ENCODE peak calls at places on chromosome 3, in ten cellular contexts. One of them, this sample, is unnamed.

GRCh38 chr3:28940530-28940929 is 340.3 kb upstream of the RBMS3 start:
- DNase-seq in thyroid gland: no peak
- DNase-seq in psoas muscle: no peak
- DNase-seq in PC-3: no peak
- DNase-seq in GM12864: peak; percentile 45
- DNase-seq in upper lobe of left lung: no peak
- DNase-seq in astrocyte: peak; percentile 98
- DNase-seq in heart left ventricle: no peak
- DNase-seq in glutamatergic neuron: no peak
- DNase-seq in lower leg skin: peak; percentile 17
- DNase-seq in this sample: no peak

GRCh38 chr3:107904536-107905066 is 186.2 kb downstream of the CD47 start:
- DNase-seq in PC-3: no peak
- DNase-seq in psoas muscle: no peak
- DNase-seq in thyroid gland: peak; percentile 35
- DNase-seq in GM12864: no peak
- DNase-seq in upper lobe of left lung: no peak
- DNase-seq in heart left ventricle: no peak
- DNase-seq in lower leg skin: no peak
- DNase-seq in glutamatergic neuron: no peak
- DNase-seq in astrocyte: no peak
- DNase-seq in this sample: no peak

GRCh38 chr3:72018339-72018984 is 233.5 kb upstream of the PROK2 start:
- DNase-seq in heart left ventricle: no peak
- DNase-seq in thyroid gland: no peak
- DNase-seq in psoas muscle: no peak
- DNase-seq in upper lobe of left lung: peak; percentile 16
- DNase-seq in lower leg skin: no peak
- DNase-seq in astrocyte: no peak
- DNase-seq in glutamatergic neuron: no peak
- DNase-seq in PC-3: no peak
- DNase-seq in GM12864: no peak
- DNase-seq in this sample: no peak

GRCh38 chr3:44048196-44048924 is 193.3 kb upstream of the TOPAZ1 start:
- DNase-seq in glutamatergic neuron: no peak
- DNase-seq in psoas muscle: no peak
- DNase-seq in PC-3: peak; percentile 49
- DNase-seq in lower leg skin: no peak
- DNase-seq in heart left ventricle: no peak
- DNase-seq in thyroid gland: peak; percentile 57
- DNase-seq in astrocyte: peak; percentile 58
- DNase-seq in GM12864: no peak
- DNase-seq in upper lobe of left lung: no peak
- DNase-seq in this sample: no peak

GRCh38 chr3:14450506-14450905 is 48.1 kb downstream of the SLC6A6 start:
- DNase-seq in PC-3: no peak
- DNase-seq in thyroid gland: no peak
- DNase-seq in astrocyte: no peak
- DNase-seq in lower leg skin: no peak
- DNase-seq in heart left ventricle: no peak
- DNase-seq in GM12864: no peak
- DNase-seq in glutamatergic neuron: no peak
- DNase-seq in psoas muscle: no peak
- DNase-seq in upper lobe of left lung: no peak
- DNase-seq in this sample: no peak

GRCh38 chr3:41234823-41235722 is 35.8 kb downstream of the CTNNB1 start:
- DNase-seq in glutamatergic neuron: no peak
- DNase-seq in upper lobe of left lung: no peak
- DNase-seq in lower leg skin: no peak
- DNase-seq in psoas muscle: no peak
- DNase-seq in GM12864: no peak
- DNase-seq in astrocyte: peak; percentile 39
- DNase-seq in heart left ventricle: no peak
- DNase-seq in thyroid gland: no peak
- DNase-seq in PC-3: peak; percentile 39
- DNase-seq in this sample: no peak

GRCh38 chr3:110859993-110860392 is 211.6 kb upstream of the NECTIN3 start:
- DNase-seq in psoas muscle: no peak
- DNase-seq in PC-3: peak; percentile 45
- DNase-seq in GM12864: no peak
- DNase-seq in thyroid gland: no peak
- DNase-seq in lower leg skin: no peak
- DNase-seq in upper lobe of left lung: no peak
- DNase-seq in glutamatergic neuron: no peak
- DNase-seq in astrocyte: no peak
- DNase-seq in heart left ventricle: no peak
- DNase-seq in this sample: no peak

GRCh38 chr3:194098036-194098871 is 37.7 kb upstream of the HES1 start:
- DNase-seq in GM12864: no peak
- DNase-seq in lower leg skin: no peak
- DNase-seq in glutamatergic neuron: no peak
- DNase-seq in PC-3: no peak
- DNase-seq in astrocyte: peak; percentile 6
- DNase-seq in thyroid gland: peak; percentile 52
- DNase-seq in heart left ventricle: no peak
- DNase-seq in psoas muscle: no peak
- DNase-seq in upper lobe of left lung: no peak
- DNase-seq in this sample: no peak

GRCh38 chr3:98994128-98994762 is 92.8 kb upstream of the DCBLD2 start:
- DNase-seq in upper lobe of left lung: no peak
- DNase-seq in psoas muscle: no peak
- DNase-seq in GM12864: no peak
- DNase-seq in astrocyte: peak; percentile 58
- DNase-seq in lower leg skin: no peak
- DNase-seq in heart left ventricle: no peak
- DNase-seq in glutamatergic neuron: no peak
- DNase-seq in thyroid gland: no peak
- DNase-seq in PC-3: peak; percentile 84
- DNase-seq in this sample: no peak

GRCh38 chr3:98990657-98991056 is 89.2 kb upstream of the DCBLD2 start:
- DNase-seq in astrocyte: no peak
- DNase-seq in psoas muscle: no peak
- DNase-seq in PC-3: no peak
- DNase-seq in heart left ventricle: no peak
- DNase-seq in GM12864: no peak
- DNase-seq in upper lobe of left lung: no peak
- DNase-seq in glutamatergic neuron: no peak
- DNase-seq in lower leg skin: no peak
- DNase-seq in thyroid gland: no peak
- DNase-seq in this sample: no peak

GRCh38 chr3:98986073-98986472 is 84.6 kb upstream of the DCBLD2 start:
- DNase-seq in upper lobe of left lung: no peak
- DNase-seq in heart left ventricle: no peak
- DNase-seq in GM12864: no peak
- DNase-seq in thyroid gland: no peak
- DNase-seq in glutamatergic neuron: peak; percentile 29
- DNase-seq in PC-3: peak; percentile 53
- DNase-seq in lower leg skin: peak; percentile 20
- DNase-seq in astrocyte: peak; percentile 90
- DNase-seq in psoas muscle: no peak
- DNase-seq in this sample: peak; percentile 9

GRCh38 chr3:98985406-98985805 is 83.9 kb upstream of the DCBLD2 start:
- DNase-seq in thyroid gland: no peak
- DNase-seq in lower leg skin: no peak
- DNase-seq in astrocyte: no peak
- DNase-seq in psoas muscle: no peak
- DNase-seq in glutamatergic neuron: no peak
- DNase-seq in upper lobe of left lung: no peak
- DNase-seq in heart left ventricle: no peak
- DNase-seq in GM12864: no peak
- DNase-seq in PC-3: peak; percentile 56
- DNase-seq in this sample: no peak

GRCh38 chr3:98991393-98991792 is 89.9 kb upstream of the DCBLD2 start:
- DNase-seq in PC-3: no peak
- DNase-seq in glutamatergic neuron: no peak
- DNase-seq in thyroid gland: no peak
- DNase-seq in lower leg skin: no peak
- DNase-seq in psoas muscle: no peak
- DNase-seq in upper lobe of left lung: no peak
- DNase-seq in astrocyte: no peak
- DNase-seq in heart left ventricle: no peak
- DNase-seq in GM12864: no peak
- DNase-seq in this sample: no peak
- TF ChIP-seq CTCF in PC-3: peak; percentile 55
- TF ChIP-seq CTCF in glutamatergic neuron: no peak
- TF ChIP-seq CTCF in thyroid gland: no peak
- TF ChIP-seq CTCF in lower leg skin: no peak
- TF ChIP-seq CTCF in psoas muscle: no peak
- TF ChIP-seq CTCF in upper lobe of left lung: no peak
- TF ChIP-seq CTCF in astrocyte: peak; percentile 18
- TF ChIP-seq CTCF in heart left ventricle: no peak
- TF ChIP-seq CTCF in GM12864: peak; percentile 12
- TF ChIP-seq CTCF in this sample: no peak

DNA sequence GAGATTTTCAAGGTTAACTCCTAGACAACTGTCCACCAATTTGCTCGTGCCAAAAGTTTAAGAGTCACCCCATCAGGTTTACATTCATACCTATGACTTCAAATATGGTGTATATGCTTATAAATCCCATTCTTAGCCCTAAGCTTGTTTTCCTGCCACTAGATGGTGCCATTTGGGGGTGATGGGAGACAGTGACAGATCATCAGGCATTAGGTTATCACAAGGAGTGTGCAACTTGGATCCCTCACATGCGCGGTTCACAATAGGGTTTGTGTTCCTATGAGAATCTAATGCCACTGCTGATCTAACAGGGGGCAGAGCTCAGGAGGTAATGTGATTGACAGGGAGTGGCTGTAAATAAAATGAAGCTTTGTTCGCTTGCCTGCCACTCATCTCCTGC is 182.7 kb downstream of the CNTN6 start:
- DNase-seq in heart left ventricle: no peak
- DNase-seq in lower leg skin: no peak
- DNase-seq in PC-3: no peak
- DNase-seq in thyroid gland: no peak
- DNase-seq in glutamatergic neuron: peak; percentile 27
- DNase-seq in upper lobe of left lung: no peak
- DNase-seq in psoas muscle: no peak
- DNase-seq in astrocyte: no peak
- DNase-seq in GM12864: no peak
- DNase-seq in this sample: no peak
- TF ChIP-seq CTCF in heart left ventricle: no peak
- TF ChIP-seq CTCF in lower leg skin: no peak
- TF ChIP-seq CTCF in PC-3: peak; percentile 25
- TF ChIP-seq CTCF in thyroid gland: no peak
- TF ChIP-seq CTCF in glutamatergic neuron: peak; percentile 34
- TF ChIP-seq CTCF in upper lobe of left lung: no peak
- TF ChIP-seq CTCF in psoas muscle: no peak
- TF ChIP-seq CTCF in astrocyte: peak; percentile 13
- TF ChIP-seq CTCF in GM12864: peak; percentile 23
- TF ChIP-seq CTCF in this sample: peak; percentile 29

DNA sequence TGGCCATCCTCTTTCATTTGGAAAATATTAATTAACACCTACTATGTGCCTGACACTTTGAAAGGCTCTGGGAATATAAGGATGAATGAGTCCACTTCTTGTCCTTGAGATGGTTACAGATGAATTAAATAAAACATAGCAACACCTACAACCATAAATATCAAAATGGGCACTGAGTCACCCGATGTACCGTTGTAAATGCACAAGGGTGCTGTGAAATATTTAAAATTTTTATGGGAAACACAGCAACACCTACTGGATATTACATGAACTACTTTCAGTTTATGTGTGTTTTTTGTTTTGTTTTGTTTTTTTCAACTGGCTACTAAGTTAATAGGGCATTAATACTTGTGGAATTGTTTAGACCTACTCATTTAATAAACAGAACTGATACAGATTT is 239.0 kb upstream of the NAALADL2 start:
- DNase-seq in thyroid gland: no peak
- DNase-seq in lower leg skin: no peak
- DNase-seq in heart left ventricle: no peak
- DNase-seq in PC-3: peak; percentile 61
- DNase-seq in glutamatergic neuron: no peak
- DNase-seq in astrocyte: no peak
- DNase-seq in upper lobe of left lung: no peak
- DNase-seq in GM12864: no peak
- DNase-seq in psoas muscle: no peak
- DNase-seq in this sample: no peak
- TF ChIP-seq CTCF in thyroid gland: no peak
- TF ChIP-seq CTCF in lower leg skin: no peak
- TF ChIP-seq CTCF in heart left ventricle: no peak
- TF ChIP-seq CTCF in PC-3: peak; percentile 69
- TF ChIP-seq CTCF in glutamatergic neuron: peak; percentile 61
- TF ChIP-seq CTCF in astrocyte: peak; percentile 38
- TF ChIP-seq CTCF in upper lobe of left lung: no peak
- TF ChIP-seq CTCF in GM12864: no peak
- TF ChIP-seq CTCF in psoas muscle: no peak
- TF ChIP-seq CTCF in this sample: peak; percentile 39

GRCh38 chr3:4672727-4673126 is 179.6 kb downstream of the ITPR1 start:
- DNase-seq in heart left ventricle: no peak
- DNase-seq in glutamatergic neuron: no peak
- DNase-seq in PC-3: no peak
- DNase-seq in astrocyte: no peak
- DNase-seq in upper lobe of left lung: no peak
- DNase-seq in lower leg skin: no peak
- DNase-seq in thyroid gland: no peak
- DNase-seq in GM12864: no peak
- DNase-seq in psoas muscle: no peak
- DNase-seq in this sample: no peak

GRCh38 chr3:4666078-4666477 is 172.9 kb downstream of the ITPR1 start:
- DNase-seq in astrocyte: no peak
- DNase-seq in glutamatergic neuron: no peak
- DNase-seq in psoas muscle: no peak
- DNase-seq in GM12864: no peak
- DNase-seq in PC-3: no peak
- DNase-seq in upper lobe of left lung: no peak
- DNase-seq in lower leg skin: no peak
- DNase-seq in thyroid gland: no peak
- DNase-seq in heart left ventricle: no peak
- DNase-seq in this sample: no peak

GRCh38 chr3:4665197-4665596 is 172.0 kb downstream of the ITPR1 start:
- DNase-seq in GM12864: no peak
- DNase-seq in heart left ventricle: no peak
- DNase-seq in psoas muscle: no peak
- DNase-seq in lower leg skin: no peak
- DNase-seq in thyroid gland: no peak
- DNase-seq in glutamatergic neuron: no peak
- DNase-seq in upper lobe of left lung: peak; percentile 15
- DNase-seq in astrocyte: no peak
- DNase-seq in PC-3: no peak
- DNase-seq in this sample: no peak

GRCh38 chr3:4674216-4674615 is 181.1 kb downstream of the ITPR1 start:
- DNase-seq in PC-3: no peak
- DNase-seq in thyroid gland: no peak
- DNase-seq in psoas muscle: no peak
- DNase-seq in astrocyte: peak; percentile 84
- DNase-seq in heart left ventricle: no peak
- DNase-seq in lower leg skin: no peak
- DNase-seq in GM12864: no peak
- DNase-seq in glutamatergic neuron: no peak
- DNase-seq in upper lobe of left lung: no peak
- DNase-seq in this sample: no peak

GRCh38 chr3:4670352-4670751 is 177.2 kb downstream of the ITPR1 start:
- DNase-seq in upper lobe of left lung: no peak
- DNase-seq in astrocyte: no peak
- DNase-seq in thyroid gland: no peak
- DNase-seq in psoas muscle: no peak
- DNase-seq in glutamatergic neuron: peak; percentile 39
- DNase-seq in PC-3: peak; percentile 57
- DNase-seq in GM12864: no peak
- DNase-seq in heart left ventricle: no peak
- DNase-seq in lower leg skin: no peak
- DNase-seq in this sample: no peak
- TF ChIP-seq CTCF in upper lobe of left lung: no peak
- TF ChIP-seq CTCF in astrocyte: peak; percentile 40
- TF ChIP-seq CTCF in thyroid gland: no peak
- TF ChIP-seq CTCF in psoas muscle: no peak
- TF ChIP-seq CTCF in glutamatergic neuron: no peak
- TF ChIP-seq CTCF in PC-3: peak; percentile 78
- TF ChIP-seq CTCF in GM12864: peak; percentile 30
- TF ChIP-seq CTCF in heart left ventricle: no peak
- TF ChIP-seq CTCF in lower leg skin: no peak
- TF ChIP-seq CTCF in this sample: peak; percentile 52

This sample was measured in progenitor cell of endocrine pancreas.